ENCODE peak calls at places on chromosomes 6 and 20, in six cellular contexts. L, N, W, U, E and A are unnamed samples.
A peak's percentile ranks its signal among the peaks of the same experiment; 100 is the strongest.

GRCh38 chr6:106609699-106610098 is 19.6 kb downstream of the RTN4IP1 start:
- DNase-seq in L (peak; percentile 58), N (peak; percentile 21), W (no peak), U (peak; percentile 50), E (no peak), A (no peak)

GRCh38 chr20:44187054-44187762 is at the start of gene JPH2:
- DNase-seq in L (peak; percentile 68), N (peak; percentile 77), W (peak; percentile 8), U (peak; percentile 70), E (no peak), A (no peak)

GRCh38 chr20:51563597-51564332 is 21.2 kb upstream of the NFATC2 start:
- DNase-seq in L (peak; percentile 79), N (peak; percentile 78), W (no peak), U (peak; percentile 87), E (peak; percentile 61), A (no peak)

GRCh38 chr6:5637714-5638113 is 369.0 kb downstream of the NRN1 start:
- DNase-seq in L (no peak), N (no peak), W (no peak), U (no peak), E (no peak), A (no peak)

GRCh38 chr6:142570221-142570671 is 268.4 kb downstream of the ADGRG6 start:
- DNase-seq in L (no peak), N (no peak), W (no peak), U (peak; percentile 36), E (no peak), A (no peak)

GRCh38 chr20:34997774-34998173 is 42.1 kb downstream of the MYH7B start:
- DNase-seq in L (no peak), N (no peak), W (no peak), U (no peak), E (no peak), A (no peak)

GRCh38 chr6:155418017-155418749 is 37.5 kb downstream of the NOX3 start:
- DNase-seq in L (no peak), N (peak; percentile 27), W (no peak), U (no peak), E (peak; percentile 22), A (no peak)

GRCh38 chr20:50313827-50314226 is 123.2 kb downstream of the CEBPB start:
- DNase-seq in L (no peak), N (no peak), W (no peak), U (no peak), E (no peak), A (no peak)

GRCh38 chr6:1227935-1228753 is 83.8 kb upstream of the FOXQ1 start:
- DNase-seq in L (no peak), N (no peak), W (no peak), U (peak; percentile 56), E (no peak), A (no peak)

GRCh38 chr6:116073765-116074450 is 13.2 kb upstream of the FRK start:
- DNase-seq in L (no peak), N (no peak), W (no peak), U (peak; percentile 17), E (peak; percentile 4), A (no peak)

GRCh38 chr6:133092199-133092598 is 149.0 kb upstream of the EYA4 start:
- DNase-seq in L (no peak), N (no peak), W (no peak), U (no peak), E (no peak), A (no peak)

GRCh38 chr6:4115741-4116140 is 19.6 kb downstream of the ECI2 start:
- DNase-seq in L (no peak), N (no peak), W (no peak), U (no peak), E (no peak), A (no peak)

GRCh38 chr6:41571066-41571780 is 25.0 kb downstream of the FOXP4 start:
- DNase-seq in L (no peak), N (no peak), W (no peak), U (no peak), E (no peak), A (no peak)

GRCh38 chr6:163634514-163635171 is 220.1 kb downstream of the QKI start:
- DNase-seq in L (peak; percentile 64), N (no peak), W (no peak), U (peak; percentile 43), E (no peak), A (no peak)

GRCh38 chr6:154343473-154344308 is 12.9 kb downstream of the IPCEF1 start:
- DNase-seq in L (peak; percentile 94), N (peak; percentile 20), W (no peak), U (peak; percentile 46), E (no peak), A (no peak)

GRCh38 chr6:30676660-30677270 is 4.0 kb upstream of the DHX16 start:
- DNase-seq in L (no peak), N (no peak), W (no peak), U (no peak), E (no peak), A (no peak)

GRCh38 chr6:116351101-116351500 is 19.6 kb upstream of the DSE start:
- DNase-seq in L (no peak), N (no peak), W (no peak), U (no peak), E (no peak), A (no peak)

DNA sequence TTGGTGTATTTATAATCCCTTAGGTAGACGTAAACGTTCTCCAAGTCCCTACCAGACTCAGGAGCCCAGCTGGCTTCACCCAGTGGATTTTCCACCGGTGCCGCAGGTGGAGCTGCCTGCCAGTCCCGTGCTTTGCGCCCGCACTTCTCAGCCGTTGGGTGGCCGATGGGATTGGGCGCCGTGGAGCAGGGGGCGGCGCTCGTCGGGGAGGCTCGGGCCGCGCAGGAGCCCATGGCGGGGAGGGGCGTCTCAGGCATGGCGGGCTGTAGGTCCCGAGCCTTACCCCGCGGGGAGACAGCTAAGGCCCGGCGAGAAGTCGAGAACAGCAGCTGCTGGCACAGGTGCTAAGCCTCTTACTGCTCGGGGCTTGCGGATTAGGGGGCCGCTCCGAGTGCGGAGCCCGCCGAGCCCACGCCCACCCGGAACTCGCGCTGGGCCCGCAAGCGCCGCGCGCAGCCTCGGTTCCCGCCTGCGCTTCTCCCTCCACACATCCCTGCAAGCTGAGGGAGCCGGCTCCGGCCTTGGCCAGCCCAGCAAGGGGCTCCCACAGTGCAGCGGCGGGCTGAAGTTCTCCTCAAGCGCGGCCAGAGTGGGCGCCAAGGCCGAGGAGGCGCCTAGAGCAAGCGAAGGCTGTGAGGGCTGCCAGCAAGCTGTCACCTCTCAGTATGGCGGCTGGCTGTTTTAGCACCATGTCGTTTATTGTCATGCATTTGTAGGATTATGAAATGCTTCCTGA is 57.3 kb downstream of the TRIM27 start:
- DNase-seq in L (peak; percentile 85), N (peak; percentile 27), W (peak; percentile 62), U (peak; percentile 80), E (no peak), A (peak; percentile 76)
- TF ChIP-seq CTCF in L (no peak), N (no peak), W (no peak), U (no peak), E (no peak), A (no peak)

GRCh38 chr6:35370124-35370741 is 27.9 kb downstream of the PPARD start:
- DNase-seq in L (no peak), N (peak; percentile 83), W (no peak), U (peak; percentile 50), E (peak; percentile 80), A (no peak)

GRCh38 chr6:35370799-35371493 is 28.6 kb downstream of the PPARD start:
- DNase-seq in L (no peak), N (peak; percentile 30), W (no peak), U (no peak), E (no peak), A (no peak)

GRCh38 chr6:35372633-35373032 is 30.3 kb downstream of the PPARD start:
- DNase-seq in L (no peak), N (no peak), W (no peak), U (no peak), E (no peak), A (no peak)

GRCh38 chr6:35368038-35368887 is 25.9 kb downstream of the PPARD start:
- DNase-seq in L (no peak), N (no peak), W (no peak), U (peak; percentile 45), E (no peak), A (no peak)

DNA sequence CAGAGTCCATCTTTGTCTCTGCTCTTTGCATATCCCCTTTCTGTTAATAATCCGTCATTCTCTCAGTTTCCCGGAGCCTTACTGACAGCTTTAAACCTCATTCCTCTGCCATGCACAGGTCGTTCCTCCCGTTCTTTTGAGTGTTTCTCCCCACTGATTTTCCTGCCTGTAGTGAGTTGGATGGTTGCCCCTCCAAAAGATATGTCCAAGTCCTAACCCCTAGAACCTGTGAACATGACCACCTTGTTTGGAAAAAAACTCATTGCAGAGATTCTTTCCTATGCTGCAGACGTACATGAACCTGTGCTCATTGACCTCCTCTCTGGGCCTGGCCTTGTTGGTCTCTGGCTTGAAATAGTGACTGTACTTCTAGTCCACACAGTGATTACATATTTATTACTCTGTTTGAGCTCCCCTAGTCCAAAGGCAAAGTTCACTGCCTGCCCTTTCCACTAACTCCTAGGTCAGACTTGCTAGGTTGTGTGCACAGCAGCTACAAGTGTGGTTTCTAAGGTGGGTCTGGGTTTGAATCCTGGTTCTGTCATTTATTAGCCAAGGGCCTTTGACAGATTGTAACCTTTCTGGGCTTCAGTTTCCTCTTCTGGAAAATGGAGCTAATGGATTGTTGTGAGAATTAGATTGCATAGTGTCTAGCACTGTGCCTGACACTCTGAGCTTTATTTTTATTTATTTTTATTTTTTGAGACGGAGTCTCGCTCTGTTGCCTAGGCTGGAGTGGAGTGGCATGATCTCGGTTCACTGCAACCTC is 29.3 kb downstream of the PPARD start:
- DNase-seq in L (no peak), N (no peak), W (no peak), U (no peak), E (no peak), A (no peak)
- TF ChIP-seq CTCF in L (no peak), N (no peak), W (no peak), U (no peak), E (no peak), A (no peak)

DNA sequence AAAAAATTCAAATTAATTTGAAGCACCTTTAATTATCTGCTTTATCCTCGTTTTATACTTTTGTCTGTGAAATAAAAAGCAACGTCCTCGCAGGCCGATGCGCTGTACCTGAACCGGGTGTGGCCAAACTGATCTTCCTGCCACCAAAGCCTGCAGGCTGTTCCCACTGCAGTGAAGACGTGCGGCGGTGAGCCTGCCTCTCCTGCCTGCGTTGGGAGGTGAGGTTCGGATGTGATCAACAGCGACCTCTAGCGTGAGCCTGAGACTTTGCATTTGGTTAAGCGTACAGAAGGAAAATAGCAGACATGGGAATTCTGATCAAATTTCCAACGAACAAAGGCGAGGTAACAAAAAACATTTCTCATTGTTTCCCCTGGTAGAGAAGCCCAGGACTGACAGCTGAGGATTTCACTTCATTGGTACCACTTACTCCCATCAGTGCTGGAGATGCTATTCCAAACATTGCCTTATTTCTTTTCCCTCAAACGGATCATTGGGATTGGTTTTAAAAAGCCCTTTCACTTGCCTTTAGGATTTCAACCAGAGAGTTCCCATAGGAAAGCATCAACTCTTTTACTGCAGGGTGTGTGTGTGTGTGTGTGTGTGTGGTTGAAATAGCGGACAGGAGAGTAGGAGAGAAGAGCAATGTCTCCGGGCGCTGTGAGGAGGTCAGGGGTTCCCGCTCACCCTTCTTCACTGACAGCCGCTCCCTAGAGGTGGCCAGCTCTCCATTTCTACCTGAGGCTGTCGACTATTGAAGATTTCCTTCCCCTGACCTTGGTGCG is 56.6 kb upstream of the CCN6 start:
- DNase-seq in L (peak; percentile 90), N (peak; percentile 81), W (peak; percentile 77), U (peak; percentile 85), E (peak; percentile 56), A (peak; percentile 66)
- TF ChIP-seq CTCF in L (peak; percentile 93), N (peak; percentile 93), W (peak; percentile 97), U (peak; percentile 96), E (peak; percentile 90), A (peak; percentile 94)

DNA sequence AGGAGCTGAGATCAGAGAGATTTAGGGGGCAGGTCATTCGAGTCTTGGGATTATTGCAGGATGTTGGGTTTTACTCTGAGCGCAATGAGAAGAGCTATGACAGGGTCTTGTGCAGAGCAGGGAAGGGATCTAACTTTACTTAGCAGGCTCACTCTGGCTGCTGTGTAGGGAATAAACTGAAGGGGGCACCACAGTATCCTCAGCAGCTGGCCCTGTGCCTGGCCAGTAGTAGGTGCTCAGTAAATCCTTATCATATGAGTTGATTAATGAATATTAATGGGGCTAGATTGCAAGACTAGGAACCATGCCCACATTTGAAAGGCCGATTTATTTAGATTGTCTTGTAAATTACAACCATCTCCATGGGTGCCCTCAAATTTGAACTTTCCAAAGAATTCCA is 4.6 kb upstream of the MDGA1 start:
- DNase-seq in L (no peak), N (no peak), W (no peak), U (no peak), E (no peak), A (no peak)
- TF ChIP-seq CTCF in L (peak; percentile 58), N (no peak), W (peak; percentile 35), U (no peak), E (no peak), A (no peak)